ENCODE peak calls at places on chromosomes 2 and 18, in nine cellular contexts. U is fibroblast of the aortic adventitia; J is CD8-positive, alpha-beta T cell; H is GM12865; V is IMR-90; S is cardiac fibroblast; F is adrenal gland; O is right lobe of liver; L is aorta. N is an unnamed sample.

GRCh38 chr2:240640939-240641338 is 15.7 kb downstream of the GPR35 start:
- DNase-seq in U (peak), J (peak), H (no peak), V (no peak), S (peak), F (no peak), O (peak), L (peak), N (no peak)

GRCh38 chr18:50469380-50469781 is 90.5 kb upstream of the MAPK4 start:
- DNase-seq in U (no peak), J (no peak), H (no peak), V (no peak), S (no peak), F (no peak), O (peak), L (peak), N (no peak)

GRCh38 chr2:209653164-209653563 is 118.5 kb upstream of the UNC80 start:
- DNase-seq in U (no peak), J (no peak), H (no peak), V (no peak), S (no peak), F (no peak), O (no peak), L (no peak), N (no peak)

GRCh38 chr2:63712748-63713147 is 124.0 kb downstream of the MDH1 start:
- DNase-seq in U (peak), J (no peak), H (no peak), V (peak), S (peak), F (no peak), O (no peak), L (no peak), N (peak)

GRCh38 chr2:157990173-157990572 is 111.5 kb upstream of the UPP2 start:
- DNase-seq in U (no peak), J (no peak), H (no peak), V (no peak), S (no peak), F (no peak), O (no peak), L (no peak), N (no peak)

GRCh38 chr2:172423120-172423519 is 4.3 kb upstream of the ITGA6 start:
- DNase-seq in U (no peak), J (no peak), H (no peak), V (no peak), S (no peak), F (no peak), O (no peak), L (no peak), N (no peak)

GRCh38 chr2:162424816-162425215 is 80.9 kb downstream of the GCA start:
- DNase-seq in U (no peak), J (no peak), H (no peak), V (no peak), S (no peak), F (no peak), O (no peak), L (no peak), N (no peak)

GRCh38 chr2:190334479-190335224 is 8.7 kb upstream of the INPP1 start:
- DNase-seq in U (peak), J (no peak), H (no peak), V (no peak), S (no peak), F (no peak), O (no peak), L (no peak), N (no peak)

GRCh38 chr2:58875462-58875861 is 634.3 kb upstream of the FANCL start:
- DNase-seq in U (no peak), J (no peak), H (no peak), V (no peak), S (no peak), F (no peak), O (no peak), L (no peak), N (no peak)

GRCh38 chr2:14492920-14493503 is 139.5 kb upstream of the LRATD1 start:
- DNase-seq in U (peak), J (no peak), H (no peak), V (peak), S (peak), F (no peak), O (no peak), L (no peak), N (peak)

GRCh38 chr2:199704358-199705238 is 146.4 kb downstream of the FTCDNL1 start:
- DNase-seq in U (peak), J (no peak), H (peak), V (peak), S (peak), F (peak), O (no peak), L (no peak), N (peak)

GRCh38 chr2:85584857-85585780 is 888 bp downstream of the VAMP5 start:
- DNase-seq in U (peak), J (no peak), H (peak), V (peak), S (peak), F (peak), O (peak), L (no peak), N (no peak)

GRCh38 chr2:67145851-67146250 is 251.3 kb upstream of the ETAA1 start:
- DNase-seq in U (no peak), J (no peak), H (no peak), V (peak), S (peak), F (no peak), O (no peak), L (no peak), N (no peak)

GRCh38 chr2:64952896-64953482 is 36.2 kb upstream of the SLC1A4 start:
- DNase-seq in U (peak), J (no peak), H (no peak), V (peak), S (peak), F (no peak), O (no peak), L (no peak), N (no peak)

GRCh38 chr18:51582551-51582950 is 385.1 kb upstream of the MEX3C start:
- DNase-seq in U (no peak), J (no peak), H (no peak), V (no peak), S (no peak), F (no peak), O (no peak), L (no peak), N (no peak)

GRCh38 chr2:235521844-235522243 is 28.0 kb downstream of the AGAP1 start:
- DNase-seq in U (peak), J (no peak), H (no peak), V (no peak), S (peak), F (no peak), O (no peak), L (peak), N (no peak)

GRCh38 chr18:8749492-8749891 is 44.1 kb downstream of the MTCL1 start:
- DNase-seq in U (no peak), J (no peak), H (no peak), V (no peak), S (no peak), F (no peak), O (no peak), L (no peak), N (no peak)

GRCh38 chr18:8754995-8755955 is 49.9 kb downstream of the MTCL1 start:
- DNase-seq in U (no peak), J (peak), H (peak), V (peak), S (peak), F (no peak), O (no peak), L (no peak), N (no peak)

GRCh38 chr18:8752329-8752728 is 47.0 kb downstream of the MTCL1 start:
- DNase-seq in U (peak), J (no peak), H (no peak), V (peak), S (no peak), F (no peak), O (no peak), L (no peak), N (no peak)

GRCh38 chr18:8750954-8751415 is 45.6 kb downstream of the MTCL1 start:
- DNase-seq in U (peak), J (no peak), H (no peak), V (peak), S (peak), F (no peak), O (no peak), L (no peak), N (no peak)

DNA sequence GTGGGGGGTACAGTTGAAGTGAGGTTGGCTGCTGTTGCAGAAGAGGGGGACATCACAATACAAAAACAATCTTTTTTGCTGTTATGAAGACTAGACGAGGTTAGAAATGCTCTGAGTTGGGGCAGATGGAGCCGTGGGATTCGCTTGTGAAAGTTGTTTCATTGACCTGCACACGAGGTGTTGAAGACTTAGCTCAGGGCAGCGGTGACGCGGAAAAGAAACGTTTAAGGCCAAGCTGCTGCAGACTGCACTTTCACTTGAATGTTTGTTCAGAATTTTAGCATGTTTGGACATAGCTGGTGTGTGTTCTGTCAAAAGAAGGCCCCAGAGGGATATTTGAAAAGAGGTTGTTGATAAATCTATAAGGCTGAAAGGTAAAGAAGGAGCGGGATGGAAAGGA is 46.3 kb downstream of the MTCL1 start:
- DNase-seq in U (no peak), J (no peak), H (no peak), V (no peak), S (no peak), F (no peak), O (no peak), L (no peak), N (no peak)
- H3K4me3 ChIP-seq in U (no peak), J (no peak), H (no peak), V (no peak), S (no peak), F (no peak), O (no peak), L (no peak), N (no peak)

GRCh38 chr2:203869207-203869606 is 1.6 kb downstream of the CTLA4 start:
- DNase-seq in U (no peak), J (no peak), H (no peak), V (no peak), S (no peak), F (no peak), O (no peak), L (no peak), N (no peak)

GRCh38 chr2:203870481-203870880 is 2.9 kb downstream of the CTLA4 start:
- DNase-seq in U (no peak), J (no peak), H (no peak), V (no peak), S (no peak), F (no peak), O (no peak), L (no peak), N (no peak)

GRCh38 chr2:203871371-203871983 is 3.9 kb downstream of the CTLA4 start:
- DNase-seq in U (no peak), J (no peak), H (peak), V (no peak), S (no peak), F (no peak), O (no peak), L (no peak), N (no peak)

GRCh38 chr2:203869610-203870042 is 2.1 kb downstream of the CTLA4 start:
- DNase-seq in U (no peak), J (peak), H (no peak), V (no peak), S (no peak), F (no peak), O (no peak), L (no peak), N (no peak)

DNA sequence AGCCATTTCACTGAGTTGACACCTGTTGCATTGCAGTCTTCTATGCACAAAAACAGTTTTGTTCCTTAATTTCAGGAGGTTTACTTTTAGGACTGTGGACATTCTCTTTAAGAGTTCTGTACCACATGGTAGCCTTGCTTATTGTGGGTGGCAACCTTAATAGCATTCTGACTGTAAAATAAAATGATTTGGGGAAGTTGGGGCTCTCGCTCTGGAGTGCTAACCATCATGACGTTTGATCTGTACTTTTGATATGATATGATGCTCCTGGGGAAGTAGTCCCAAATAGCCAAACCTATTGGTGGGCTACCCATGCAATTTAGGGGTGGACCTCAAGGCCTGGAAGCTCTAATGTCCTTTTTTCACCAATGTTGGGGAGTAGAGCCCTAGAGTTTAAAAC is 3.4 kb downstream of the CTLA4 start:
- DNase-seq in U (no peak), J (no peak), H (no peak), V (no peak), S (no peak), F (no peak), O (no peak), L (no peak), N (no peak)
- H3K4me3 ChIP-seq in U (no peak), J (no peak), H (no peak), V (no peak), S (no peak), F (no peak), O (no peak), L (no peak), N (no peak)

DNA sequence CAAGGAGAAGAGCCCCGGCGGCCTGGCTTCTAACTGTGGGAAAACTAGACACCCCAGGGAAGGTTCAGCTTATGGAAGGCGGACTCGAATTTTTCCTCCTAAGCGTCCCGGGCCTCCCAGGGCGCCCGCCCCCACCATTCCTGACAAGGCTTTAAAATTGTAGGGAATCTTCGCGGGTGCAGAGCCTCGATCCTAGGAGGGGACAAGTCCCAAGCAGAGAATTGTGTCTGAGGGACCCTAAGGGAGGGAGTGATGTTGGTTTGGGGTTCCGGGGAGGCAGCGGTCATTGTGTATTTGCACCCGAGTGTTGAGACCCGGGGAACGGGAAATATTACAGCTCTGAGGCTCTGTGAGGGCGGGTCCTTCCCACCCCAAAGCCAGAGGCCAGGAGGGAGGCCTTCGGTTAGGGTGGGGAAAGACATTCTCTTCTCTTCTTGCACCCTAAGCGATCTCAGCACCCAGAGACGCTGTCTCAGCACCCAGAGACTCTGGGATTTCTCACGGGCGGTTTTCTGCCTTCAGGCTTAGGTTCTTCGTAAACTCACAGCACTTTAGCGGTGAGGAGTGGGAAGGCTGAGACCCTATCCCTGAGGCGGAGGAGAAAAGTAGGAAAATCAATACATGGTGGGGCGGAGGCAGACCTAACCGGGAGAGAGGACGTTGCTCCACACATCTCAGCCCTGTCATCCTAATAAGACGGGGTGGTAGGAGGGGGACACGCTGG is 7.6 kb downstream of the OSR1 start:
- DNase-seq in U (peak), J (no peak), H (no peak), V (no peak), S (no peak), F (no peak), O (no peak), L (no peak), N (no peak)
- H3K4me3 ChIP-seq in U (no peak), J (no peak), H (no peak), V (no peak), S (no peak), F (no peak), O (no peak), L (no peak), N (no peak)

GRCh38 chr2:61962095-61962984 is 56.9 kb downstream of the COMMD1 start:
- DNase-seq in U (no peak), J (no peak), H (no peak), V (peak), S (no peak), F (no peak), O (no peak), L (no peak), N (no peak)
- H3K4me3 ChIP-seq in U (no peak), J (no peak), H (no peak), V (no peak), S (no peak), F (no peak), O (no peak), L (no peak), N (no peak)

DNA sequence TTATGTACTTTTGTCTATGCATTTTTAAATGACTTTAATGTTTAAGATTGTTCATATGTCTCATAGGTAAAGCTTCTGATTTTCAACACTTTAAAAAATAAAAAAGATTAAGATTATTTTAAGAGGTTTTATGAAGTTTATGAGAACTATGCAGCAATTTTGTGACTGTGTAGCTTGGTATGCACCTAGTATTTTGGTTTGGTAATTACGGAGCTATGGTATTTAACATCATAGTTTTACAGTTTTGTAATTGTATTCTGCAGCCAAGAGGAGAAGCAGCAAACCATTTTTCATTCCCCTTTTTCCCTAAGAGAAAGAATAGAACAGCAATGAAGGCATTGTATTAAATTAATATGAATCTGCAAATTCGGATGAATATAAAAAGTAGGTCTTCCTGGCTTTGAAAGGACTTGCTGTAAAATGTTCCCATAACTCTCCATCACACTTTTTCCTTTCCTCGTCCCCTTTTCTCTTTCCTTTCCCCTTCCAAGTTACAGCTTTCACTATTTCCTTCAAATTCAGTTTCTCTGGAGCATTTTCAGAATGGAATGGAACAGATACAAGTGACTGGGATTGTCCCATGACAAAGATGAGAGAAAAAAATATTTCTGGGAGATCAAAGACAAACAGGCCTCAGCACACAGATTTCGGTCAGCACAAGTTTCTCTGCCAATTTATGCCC is 26.0 kb upstream of the PIEZO2 start:
- DNase-seq in U (peak), J (no peak), H (no peak), V (peak), S (peak), F (no peak), O (no peak), L (no peak), N (peak)
- H3K4me3 ChIP-seq in U (no peak), J (no peak), H (no peak), V (no peak), S (no peak), F (no peak), O (no peak), L (no peak), N (no peak)

GRCh38 chr2:223835701-223836532 is 1.5 kb downstream of the AP1S3 start:
- DNase-seq in U (no peak), J (no peak), H (peak), V (no peak), S (no peak), F (no peak), O (no peak), L (no peak), N (no peak)
- H3K4me3 ChIP-seq in U (peak), J (no peak), H (peak), V (no peak), S (no peak), F (no peak), O (no peak), L (no peak), N (no peak)

GRCh38 chr2:219298759-219299371 is 10.3 kb downstream of the PTPRN start:
- DNase-seq in U (peak), J (peak), H (peak), V (peak), S (peak), F (peak), O (peak), L (peak), N (no peak)
- H3K4me3 ChIP-seq in U (no peak), J (no peak), H (peak), V (no peak), S (no peak), F (no peak), O (no peak), L (no peak), N (no peak)

GRCh38 chr2:128473175-128474013 is 154.7 kb upstream of the HS6ST1 start:
- DNase-seq in U (peak), J (no peak), H (peak), V (peak), S (peak), F (peak), O (no peak), L (no peak), N (peak)
- H3K4me3 ChIP-seq in U (no peak), J (no peak), H (no peak), V (no peak), S (no peak), F (no peak), O (no peak), L (no peak), N (no peak)

DNA sequence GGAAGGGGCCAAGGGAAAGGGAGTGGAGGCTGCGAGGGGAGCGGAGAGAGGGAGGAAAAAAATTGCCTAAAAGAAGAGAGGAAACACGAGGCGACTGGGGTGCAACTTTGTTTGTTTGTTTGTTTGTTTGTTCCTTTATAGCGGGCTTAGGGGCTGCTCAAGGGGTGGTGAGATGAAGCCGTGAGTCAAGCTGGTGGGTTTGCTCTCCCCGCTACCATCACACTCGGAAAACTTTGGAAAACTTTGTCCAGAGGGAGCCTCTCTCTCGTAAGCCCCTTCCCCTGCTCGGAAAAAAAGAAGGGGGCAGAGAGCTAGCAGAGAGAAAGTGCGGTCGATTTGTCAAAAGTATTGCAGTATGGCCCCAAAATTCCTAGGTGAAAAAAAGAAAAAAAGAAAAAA is 308 bp upstream of the CYP26B1 start:
- DNase-seq in U (no peak), J (no peak), H (no peak), V (no peak), S (no peak), F (no peak), O (no peak), L (no peak), N (no peak)
- H3K4me3 ChIP-seq in U (peak), J (no peak), H (no peak), V (no peak), S (peak), F (no peak), O (peak), L (peak), N (no peak)

GRCh38 chr2:186757009-186757408 is 63.1 kb downstream of the FAM171B start:
- DNase-seq in U (no peak), J (no peak), H (no peak), V (no peak), S (no peak), F (no peak), O (no peak), L (no peak), N (no peak)
- H3K4me3 ChIP-seq in U (no peak), J (no peak), H (no peak), V (no peak), S (no peak), F (no peak), O (no peak), L (no peak), N (no peak)

N was measured in AG09309.